ENCODE peak calls at places on chromosomes 13 and 19, in four cellular contexts. V is NB4, D is cardiac muscle cell, X is fibroblast of mammary gland. K is an unnamed sample.

GRCh38 chr19:17981611-17982010 is 14.7 kb downstream of the KCNN1 start:
- DNase-seq in V (no peak), D (no peak), X (no peak), K (no peak)

GRCh38 chr19:30063184-30064020 is 121.4 kb downstream of the URI1 start:
- DNase-seq in V (no peak), D (no peak), X (no peak), K (no peak)

GRCh38 chr13:31769581-31769980 is 30.3 kb downstream of the RXFP2 start:
- DNase-seq in V (no peak), D (no peak), X (peak), K (no peak)

GRCh38 chr13:48817166-48817802 is 158.4 kb upstream of the FNDC3A start:
- DNase-seq in V (no peak), D (no peak), X (no peak), K (peak)

GRCh38 chr19:18349524-18350128 is 9.2 kb downstream of the PGPEP1 start:
- DNase-seq in V (peak), D (peak), X (peak), K (peak)

GRCh38 chr19:19597809-19598306 is 20.6 kb downstream of the PBX4 start:
- DNase-seq in V (no peak), D (no peak), X (no peak), K (peak)

GRCh38 chr19:35949131-35949530 is 13.0 kb downstream of the LRFN3 start:
- DNase-seq in V (no peak), D (no peak), X (no peak), K (no peak)

GRCh38 chr19:4760285-4760650 is 31.3 kb upstream of the FEM1A start:
- DNase-seq in V (no peak), D (no peak), X (no peak), K (no peak)

GRCh38 chr19:42471554-42472249 is 29.0 kb upstream of the CXCL17 start:
- DNase-seq in V (no peak), D (peak), X (peak), K (no peak)

GRCh38 chr19:16969127-16969526 is 57.5 kb downstream of the CPAMD8 start:
- DNase-seq in V (peak), D (peak), X (peak), K (peak)

GRCh38 chr19:19591133-19591825 is 27.2 kb downstream of the PBX4 start:
- DNase-seq in V (peak), D (peak), X (peak), K (peak)

GRCh38 chr19:28700176-28700575 is 512.8 kb downstream of the UQCRFS1 start:
- DNase-seq in V (no peak), D (peak), X (no peak), K (peak)

GRCh38 chr13:36345438-36346221 is 564 bp downstream of the SPART start:
- DNase-seq in V (peak), D (peak), X (peak), K (peak)

GRCh38 chr13:109412232-109412935 is 374.0 kb downstream of the IRS2 start:
- DNase-seq in V (peak), D (peak), X (no peak), K (peak)

GRCh38 chr19:17329768-17330545 is 4.7 kb downstream of the ANO8 start:
- DNase-seq in V (no peak), D (no peak), X (no peak), K (no peak)

GRCh38 chr19:996051-996838 is 4.0 kb upstream of the GRIN3B start:
- DNase-seq in V (peak), D (peak), X (peak), K (peak)
- H3K4me3 ChIP-seq in V (no peak), D (no peak), X (no peak), K (peak)

GRCh38 chr19:57099199-57099661 is 20.6 kb upstream of the USP29 start:
- DNase-seq in V (peak), D (peak), X (peak), K (peak)
- TF ChIP-seq CTCF in V (peak), D (peak), X (peak), K (peak)

GRCh38 chr13:100543872-100544602 is 44.6 kb downstream of the GGACT start:
- DNase-seq in V (peak), D (no peak), X (no peak), K (peak)
- H3K4me3 ChIP-seq in V (no peak), D (no peak), X (no peak), K (peak)

GRCh38 chr13:113631341-113632095 is 26.5 kb downstream of the ATP4B start:
- DNase-seq in V (no peak), D (no peak), X (no peak), K (no peak)
- TF ChIP-seq CTCF in V (no peak), D (no peak), X (no peak), K (no peak)

GRCh38 chr19:55368106-55368505 is 2.2 kb downstream of the IL11 start:
- DNase-seq in V (no peak), D (no peak), X (no peak), K (no peak)
- H3K4me3 ChIP-seq in V (no peak), D (no peak), X (no peak), K (no peak)

DNA sequence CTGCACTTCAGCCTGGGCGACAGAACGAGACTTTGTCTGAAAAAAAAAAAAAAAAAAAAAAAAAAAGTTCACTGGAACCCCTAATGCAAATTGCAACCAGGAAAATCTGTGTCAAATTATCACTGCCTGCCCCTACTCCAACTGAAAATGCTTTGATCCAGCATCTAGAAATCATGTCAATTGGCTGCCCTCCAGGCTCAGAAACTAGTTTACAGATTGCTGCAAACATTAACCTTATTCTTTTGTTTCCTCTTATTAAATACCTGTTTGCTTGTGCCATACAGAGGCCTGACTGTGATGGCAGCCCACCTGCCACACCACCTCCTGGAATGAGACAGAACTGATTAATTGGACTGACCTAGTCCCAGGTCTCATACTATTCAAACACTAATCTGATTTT is 18.6 kb upstream of the AKT2 start:
- DNase-seq in V (no peak), D (no peak), X (no peak), K (no peak)
- TF ChIP-seq CTCF in V (no peak), D (no peak), X (no peak), K (no peak)

K was measured in choroid plexus epithelial cell.